ENCODE peak calls at places on chromosomes 5 and 9, in eight cellular contexts. One of them, this sample, is unnamed.

GRCh38 chr9:133726401-133727276 is 11.5 kb downstream of the SARDH start:
- DNase-seq in HEK293T: peak
- DNase-seq in foreskin fibroblast: no peak
- DNase-seq in PC-9: peak
- DNase-seq in IMR-90: peak
- DNase-seq in mammary epithelial cell: peak
- DNase-seq in GM10248: peak
- DNase-seq in memory B cell: no peak
- DNase-seq in this sample: peak

GRCh38 chr5:80516826-80517225 is 28.9 kb downstream of the FAM151B start:
- DNase-seq in HEK293T: peak
- DNase-seq in foreskin fibroblast: peak
- DNase-seq in PC-9: peak
- DNase-seq in IMR-90: peak
- DNase-seq in mammary epithelial cell: peak
- DNase-seq in GM10248: peak
- DNase-seq in memory B cell: no peak
- DNase-seq in this sample: no peak

GRCh38 chr5:1111727-1112289 is at the start of gene SLC12A7:
- DNase-seq in HEK293T: peak
- DNase-seq in foreskin fibroblast: no peak
- DNase-seq in PC-9: peak
- DNase-seq in IMR-90: no peak
- DNase-seq in mammary epithelial cell: peak
- DNase-seq in GM10248: peak
- DNase-seq in memory B cell: peak
- DNase-seq in this sample: no peak

GRCh38 chr9:84791608-84792007 is 122.1 kb downstream of the NTRK2 start:
- DNase-seq in HEK293T: no peak
- DNase-seq in foreskin fibroblast: no peak
- DNase-seq in PC-9: no peak
- DNase-seq in IMR-90: no peak
- DNase-seq in mammary epithelial cell: no peak
- DNase-seq in GM10248: no peak
- DNase-seq in memory B cell: no peak
- DNase-seq in this sample: no peak

GRCh38 chr5:139747583-139748504 is 47.8 kb upstream of the PSD2 start:
- DNase-seq in HEK293T: no peak
- DNase-seq in foreskin fibroblast: peak
- DNase-seq in PC-9: no peak
- DNase-seq in IMR-90: peak
- DNase-seq in mammary epithelial cell: no peak
- DNase-seq in GM10248: peak
- DNase-seq in memory B cell: no peak
- DNase-seq in this sample: peak

GRCh38 chr5:154477382-154478223 is 424 bp downstream of the HAND1 start:
- DNase-seq in HEK293T: no peak
- DNase-seq in foreskin fibroblast: no peak
- DNase-seq in PC-9: no peak
- DNase-seq in IMR-90: peak
- DNase-seq in mammary epithelial cell: no peak
- DNase-seq in GM10248: no peak
- DNase-seq in memory B cell: peak
- DNase-seq in this sample: no peak

GRCh38 chr9:71780953-71781352 is 12.6 kb upstream of the CEMIP2 start:
- DNase-seq in HEK293T: no peak
- DNase-seq in foreskin fibroblast: no peak
- DNase-seq in PC-9: no peak
- DNase-seq in IMR-90: no peak
- DNase-seq in mammary epithelial cell: no peak
- DNase-seq in GM10248: no peak
- DNase-seq in memory B cell: no peak
- DNase-seq in this sample: no peak

GRCh38 chr5:177357459-177358332 is at the start of gene RGS14:
- DNase-seq in HEK293T: no peak
- DNase-seq in foreskin fibroblast: no peak
- DNase-seq in PC-9: no peak
- DNase-seq in IMR-90: peak
- DNase-seq in mammary epithelial cell: peak
- DNase-seq in GM10248: peak
- DNase-seq in memory B cell: peak
- DNase-seq in this sample: peak

GRCh38 chr9:124132671-124133147 is 121.1 kb downstream of the LHX2 start:
- DNase-seq in HEK293T: no peak
- DNase-seq in foreskin fibroblast: no peak
- DNase-seq in PC-9: no peak
- DNase-seq in IMR-90: peak
- DNase-seq in mammary epithelial cell: no peak
- DNase-seq in GM10248: no peak
- DNase-seq in memory B cell: no peak
- DNase-seq in this sample: no peak

GRCh38 chr5:14268738-14269137 is 125.6 kb downstream of the TRIO start:
- DNase-seq in HEK293T: no peak
- DNase-seq in foreskin fibroblast: no peak
- DNase-seq in PC-9: no peak
- DNase-seq in IMR-90: peak
- DNase-seq in mammary epithelial cell: no peak
- DNase-seq in GM10248: no peak
- DNase-seq in memory B cell: no peak
- DNase-seq in this sample: no peak

GRCh38 chr5:149215478-149216042 is 56.1 kb upstream of the AFAP1L1 start:
- DNase-seq in HEK293T: no peak
- DNase-seq in foreskin fibroblast: peak
- DNase-seq in PC-9: no peak
- DNase-seq in IMR-90: peak
- DNase-seq in mammary epithelial cell: no peak
- DNase-seq in GM10248: no peak
- DNase-seq in memory B cell: no peak
- DNase-seq in this sample: no peak

GRCh38 chr9:93597142-93597706 is 20.8 kb downstream of the PHF2 start:
- DNase-seq in HEK293T: no peak
- DNase-seq in foreskin fibroblast: no peak
- DNase-seq in PC-9: no peak
- DNase-seq in IMR-90: no peak
- DNase-seq in mammary epithelial cell: no peak
- DNase-seq in GM10248: no peak
- DNase-seq in memory B cell: no peak
- DNase-seq in this sample: no peak

GRCh38 chr9:110160685-110161084 is 47.3 kb downstream of the C9orf152 start:
- DNase-seq in HEK293T: no peak
- DNase-seq in foreskin fibroblast: no peak
- DNase-seq in PC-9: no peak
- DNase-seq in IMR-90: no peak
- DNase-seq in mammary epithelial cell: no peak
- DNase-seq in GM10248: no peak
- DNase-seq in memory B cell: no peak
- DNase-seq in this sample: no peak

GRCh38 chr5:147226512-147226911 is 8.3 kb upstream of the STK32A start:
- DNase-seq in HEK293T: no peak
- DNase-seq in foreskin fibroblast: no peak
- DNase-seq in PC-9: no peak
- DNase-seq in IMR-90: no peak
- DNase-seq in mammary epithelial cell: no peak
- DNase-seq in GM10248: no peak
- DNase-seq in memory B cell: no peak
- DNase-seq in this sample: no peak

GRCh38 chr9:113737414-113738271 is 138.5 kb upstream of the ZNF618 start:
- DNase-seq in HEK293T: peak
- DNase-seq in foreskin fibroblast: peak
- DNase-seq in PC-9: no peak
- DNase-seq in IMR-90: peak
- DNase-seq in mammary epithelial cell: peak
- DNase-seq in GM10248: peak
- DNase-seq in memory B cell: peak
- DNase-seq in this sample: peak

GRCh38 chr5:178307266-178308045 is 74.9 kb upstream of the PHYKPL start:
- DNase-seq in HEK293T: no peak
- DNase-seq in foreskin fibroblast: no peak
- DNase-seq in PC-9: no peak
- DNase-seq in IMR-90: no peak
- DNase-seq in mammary epithelial cell: no peak
- DNase-seq in GM10248: no peak
- DNase-seq in memory B cell: no peak
- DNase-seq in this sample: no peak

This sample was measured in head of caudate nucleus.